ENCODE peak calls at places on chromosomes 2 and 18, in seven cellular contexts. V is MCF 10A; H is activated CD4-positive, alpha-beta T cell treated with anti-CD3 and anti-CD28 coated beads, Interleukin-2, amount 10 ng/mL, durations not matched to agents 7 days and 5 days; E is lung microvascular endothelial cell; X is breast epithelium; P is T47D; B is H7. Q is an unnamed sample.
A peak's percentile ranks its signal among the peaks of the same experiment; 100 is the strongest.

GRCh38 chr2:113173563-113174368 is at the start of gene PSD4:
- DNase-seq in X (peak; percentile 37), V (no peak), B (peak; percentile 53), P (no peak), E (no peak), H (peak; percentile 94), Q (no peak)

GRCh38 chr2:144679942-144680341 is 160.0 kb upstream of the ZEB2 start:
- DNase-seq in P (no peak), E (no peak), V (no peak), H (no peak), X (no peak), B (no peak), Q (no peak)

GRCh38 chr2:56348382-56348781 is 164.6 kb downstream of the CCDC85A start:
- DNase-seq in H (no peak), E (no peak), B (no peak), V (no peak), P (no peak), X (no peak), Q (no peak)

GRCh38 chr2:27711804-27712203 is 48.1 kb downstream of the SLC4A1AP start:
- DNase-seq in X (no peak), B (no peak), E (no peak), H (no peak), P (no peak), V (no peak), Q (no peak)

GRCh38 chr18:5970032-5970431 is 74.7 kb upstream of the TMEM200C start:
- DNase-seq in V (no peak), E (no peak), B (no peak), H (peak; percentile 10), P (no peak), X (no peak), Q (no peak)

GRCh38 chr2:240420206-240420899 is 15.1 kb upstream of the GPC1 start:
- DNase-seq in P (no peak), X (no peak), H (no peak), V (no peak), E (no peak), B (no peak), Q (peak; percentile 4)

GRCh38 chr2:46803911-46804670 is 111.5 kb downstream of the MCFD2 start:
- DNase-seq in P (no peak), H (no peak), V (peak; percentile 73), X (no peak), E (peak; percentile 50), B (no peak), Q (no peak)

GRCh38 chr2:156803243-156803642 is 367.1 kb downstream of the GPD2 start:
- DNase-seq in X (no peak), P (no peak), B (no peak), H (no peak), E (no peak), V (no peak), Q (peak; percentile 33)

GRCh38 chr2:151306621-151307020 is 17.2 kb upstream of the NMI start:
- DNase-seq in E (peak; percentile 90), P (no peak), V (peak; percentile 69), H (no peak), X (no peak), B (no peak), Q (no peak)